ENCODE peak calls at places on chromosomes 11 and 22, in nine cellular contexts. Y is fibroblast of lung; O is fibroblast of mammary gland; G is stimulated activated CD4-positive, alpha-beta T cell treated with anti-CD3 and anti-CD28 coated beads, Interleukin-15, amount 100 ng/mL, for 48 hours; B is neural crest cell; J is CD8-positive, alpha-beta T cell; V is AG08396; W is memory B cell; R is GM10248. D is an unnamed sample.

GRCh38 chr22:38314140-38314991 is 2.9 kb downstream of the CSNK1E start:
- DNase-seq in Y (peak; percentile 55), O (peak; percentile 61), G (no peak), B (no peak), J (no peak), V (peak; percentile 41), W (no peak), R (no peak), D (no peak)

GRCh38 chr11:26331911-26332571 is at the start of gene ANO3:
- DNase-seq in Y (peak; percentile 84), O (peak; percentile 79), G (peak; percentile 1), B (peak; percentile 84), J (no peak), V (peak; percentile 75), W (no peak), R (peak; percentile 53), D (peak; percentile 87)

GRCh38 chr11:15057352-15057751 is 16.0 kb upstream of the CALCB start:
- DNase-seq in Y (no peak), O (no peak), G (no peak), B (no peak), J (no peak), V (no peak), W (no peak), R (no peak), D (no peak)

GRCh38 chr11:92211576-92212167 is 12.9 kb upstream of the FAT3 start:
- DNase-seq in Y (peak; percentile 31), O (peak; percentile 17), G (no peak), B (peak; percentile 26), J (no peak), V (peak; percentile 59), W (no peak), R (no peak), D (no peak)

GRCh38 chr22:19991645-19992451 is 24.8 kb downstream of the ARVCF start:
- DNase-seq in Y (no peak), O (no peak), G (no peak), B (no peak), J (no peak), V (no peak), W (no peak), R (no peak), D (no peak)

GRCh38 chr11:116825434-116825833 is 2.3 kb upstream of the APOA4 start:
- DNase-seq in Y (no peak), O (no peak), G (no peak), B (no peak), J (no peak), V (no peak), W (no peak), R (no peak), D (no peak)

GRCh38 chr22:44031111-44031963 is 7.2 kb downstream of the PARVB start:
- DNase-seq in Y (no peak), O (no peak), G (no peak), B (no peak), J (no peak), V (no peak), W (no peak), R (no peak), D (no peak)

GRCh38 chr22:35369996-35370395 is 10.9 kb upstream of the HMOX1 start:
- DNase-seq in Y (no peak), O (no peak), G (no peak), B (no peak), J (no peak), V (no peak), W (no peak), R (no peak), D (no peak)

GRCh38 chr11:63761173-63761572 is 7.4 kb downstream of the ZFTA start:
- DNase-seq in Y (no peak), O (no peak), G (no peak), B (peak; percentile 4), J (no peak), V (no peak), W (no peak), R (no peak), D (no peak)

GRCh38 chr11:16958833-16959232 is 55.4 kb downstream of the PLEKHA7 start:
- DNase-seq in Y (no peak), O (no peak), G (no peak), B (no peak), J (no peak), V (no peak), W (no peak), R (no peak), D (no peak)

GRCh38 chr22:32354360-32355351 is 3.0 kb upstream of the RFPL3 start:
- DNase-seq in Y (peak; percentile 31), O (peak; percentile 71), G (no peak), B (no peak), J (no peak), V (peak; percentile 39), W (no peak), R (no peak), D (no peak)

GRCh38 chr11:121650520-121651266 is 197.9 kb upstream of the SORL1-AS1 start:
- DNase-seq in Y (no peak), O (no peak), G (peak; percentile 8), B (no peak), J (no peak), V (no peak), W (no peak), R (peak; percentile 22), D (no peak)

GRCh38 chr22:21865041-21865440 is 2.4 kb downstream of the MAPK1 start:
- DNase-seq in Y (peak; percentile 88), O (peak; percentile 91), G (peak; percentile 12), B (no peak), J (no peak), V (peak; percentile 72), W (no peak), R (no peak), D (peak; percentile 71)

GRCh38 chr22:49503321-49503720 is 324.4 kb downstream of the BRD1 start:
- DNase-seq in Y (no peak), O (no peak), G (no peak), B (no peak), J (no peak), V (no peak), W (no peak), R (no peak), D (no peak)

GRCh38 chr11:19597876-19598275 is 114.8 kb upstream of the NAV2 start:
- DNase-seq in Y (peak; percentile 29), O (no peak), G (no peak), B (no peak), J (no peak), V (no peak), W (no peak), R (no peak), D (no peak)

GRCh38 chr22:19983701-19984100 is 32.9 kb downstream of the ARVCF start:
- DNase-seq in Y (no peak), O (no peak), G (no peak), B (no peak), J (no peak), V (no peak), W (no peak), R (no peak), D (no peak)

GRCh38 chr11:19429108-19429760 is 188.5 kb upstream of the E2F8 start:
- DNase-seq in Y (no peak), O (no peak), G (no peak), B (no peak), J (no peak), V (no peak), W (no peak), R (no peak), D (no peak)

GRCh38 chr11:112249871-112250590 is 10.6 kb downstream of the PLET1 start:
- DNase-seq in Y (peak; percentile 68), O (no peak), G (no peak), B (no peak), J (no peak), V (no peak), W (no peak), R (no peak), D (no peak)

GRCh38 chr11:2301631-2302272 is at the start of the genes C11orf21 and TSPAN32:
- DNase-seq in Y (peak; percentile 64), O (no peak), G (no peak), B (no peak), J (no peak), V (no peak), W (no peak), R (no peak), D (no peak)

GRCh38 chr11:88849368-88849767 is 216.4 kb downstream of the GRM5 start:
- DNase-seq in Y (peak; percentile 79), O (peak; percentile 78), G (no peak), B (no peak), J (no peak), V (peak; percentile 12), W (no peak), R (no peak), D (no peak)

GRCh38 chr11:33733978-33734377 is 2.2 kb downstream of the CD59 start:
- DNase-seq in Y (no peak), O (no peak), G (no peak), B (no peak), J (no peak), V (no peak), W (no peak), R (no peak), D (no peak)

GRCh38 chr22:36315325-36315724 is 62.4 kb downstream of the APOL1 start:
- DNase-seq in Y (no peak), O (no peak), G (no peak), B (no peak), J (no peak), V (no peak), W (no peak), R (no peak), D (no peak)

GRCh38 chr11:64859542-64860414 is 15.3 kb upstream of the CDC42BPG start:
- DNase-seq in Y (no peak), O (no peak), G (peak; percentile 61), B (no peak), J (no peak), V (no peak), W (no peak), R (peak; percentile 89), D (no peak)

GRCh38 chr22:37303821-37304274 is 21.5 kb downstream of the CYTH4 start:
- DNase-seq in Y (peak; percentile 92), O (peak; percentile 94), G (peak; percentile 76), B (no peak), J (no peak), V (peak; percentile 91), W (no peak), R (no peak), D (peak; percentile 60)

GRCh38 chr11:2750601-2751522 is 51.1 kb upstream of the KCNQ1OT1 start:
- DNase-seq in Y (no peak), O (no peak), G (no peak), B (no peak), J (no peak), V (no peak), W (no peak), R (no peak), D (no peak)

GRCh38 chr11:111162306-111162705 is 83.2 kb upstream of the POU2AF2 start:
- DNase-seq in Y (peak; percentile 52), O (no peak), G (no peak), B (no peak), J (no peak), V (peak; percentile 6), W (no peak), R (no peak), D (no peak)

GRCh38 chr11:72326151-72326842 is 82.3 kb upstream of the PHOX2A start:
- DNase-seq in Y (peak; percentile 80), O (peak; percentile 76), G (peak; percentile 40), B (no peak), J (no peak), V (peak; percentile 32), W (no peak), R (no peak), D (no peak)

GRCh38 chr11:115552151-115552550 is 47.9 kb upstream of the CADM1 start:
- DNase-seq in Y (no peak), O (no peak), G (no peak), B (no peak), J (no peak), V (no peak), W (no peak), R (no peak), D (no peak)

GRCh38 chr11:834371-835316 is 1.9 kb downstream of the CD151 start:
- DNase-seq in Y (peak; percentile 83), O (peak; percentile 62), G (no peak), B (no peak), J (no peak), V (peak; percentile 74), W (no peak), R (no peak), D (peak; percentile 45)

D was measured in fibroblast of the conjunctiva.